ENCODE peak calls at places on chromosomes 4 and X, in nine cellular contexts. H is dorsolateral prefrontal cortex, X is IMR-90, Y is A549, L is cardiac muscle cell, D is pancreas, U is heart right ventricle, I is uterus, Z is upper lobe of right lung. M is an unnamed sample.

GRCh38 chr4:107930821-107931774 is at the start of gene CYP2U1:
- DNase-seq in H (peak), X (peak), Y (peak), L (peak), D (peak), U (peak), I (peak), Z (peak), M (peak)

GRCh38 chrX:94743478-94743877 is 1069.5 kb downstream of the FAM133A start:
- DNase-seq in H (no peak), X (no peak), Y (no peak), L (no peak), D (no peak), U (no peak), I (no peak), Z (no peak), M (no peak)

GRCh38 chrX:72624194-72624593 is 51.6 kb upstream of the HDAC8 start:
- DNase-seq in H (no peak), X (no peak), Y (no peak), L (no peak), D (no peak), U (no peak), I (no peak), Z (no peak), M (no peak)

GRCh38 chrX:135086197-135086854 is 34.0 kb downstream of the ETDB start:
- DNase-seq in H (no peak), X (peak), Y (peak), L (peak), D (peak), U (no peak), I (peak), Z (no peak), M (no peak)

GRCh38 chr4:77199276-77199675 is 42.3 kb downstream of the CCNG2 start:
- DNase-seq in H (no peak), X (no peak), Y (no peak), L (no peak), D (no peak), U (no peak), I (no peak), Z (no peak), M (no peak)

GRCh38 chrX:129733335-129733734 is 5.4 kb upstream of the XPNPEP2 start:
- DNase-seq in H (no peak), X (no peak), Y (no peak), L (no peak), D (no peak), U (no peak), I (no peak), Z (no peak), M (no peak)

GRCh38 chr4:18882468-18882867 is 860.9 kb upstream of the LCORL start:
- DNase-seq in H (no peak), X (peak), Y (no peak), L (peak), D (no peak), U (no peak), I (no peak), Z (no peak), M (no peak)

GRCh38 chr4:137393043-137393442 is 139.3 kb downstream of the PCDH18 start:
- DNase-seq in H (no peak), X (no peak), Y (no peak), L (no peak), D (no peak), U (no peak), I (no peak), Z (no peak), M (no peak)

GRCh38 chr4:95517799-95518198 is 31.0 kb downstream of the UNC5C start:
- DNase-seq in H (no peak), X (no peak), Y (no peak), L (no peak), D (no peak), U (no peak), I (no peak), Z (no peak), M (no peak)

GRCh38 chr4:8544741-8545438 is 35.3 kb upstream of the GPR78 start:
- DNase-seq in H (no peak), X (no peak), Y (no peak), L (no peak), D (no peak), U (no peak), I (no peak), Z (peak), M (no peak)

GRCh38 chrX:109635151-109635550 is 10.2 kb upstream of the KCNE5 start:
- DNase-seq in H (no peak), X (peak), Y (peak), L (peak), D (no peak), U (no peak), I (no peak), Z (no peak), M (no peak)

GRCh38 chr4:112882286-112882685 is 167.2 kb upstream of the ANK2 start:
- DNase-seq in H (no peak), X (no peak), Y (no peak), L (no peak), D (no peak), U (no peak), I (no peak), Z (no peak), M (no peak)

GRCh38 chr4:79874197-79874596 is 198.8 kb downstream of the ANTXR2 start:
- DNase-seq in H (no peak), X (no peak), Y (no peak), L (no peak), D (no peak), U (no peak), I (no peak), Z (no peak), M (no peak)

GRCh38 chr4:14878681-14879080 is 123.6 kb upstream of the CPEB2 start:
- DNase-seq in H (no peak), X (no peak), Y (no peak), L (no peak), D (no peak), U (no peak), I (no peak), Z (no peak), M (no peak)

GRCh38 chrX:47182106-47182700 is 11.4 kb upstream of the UBA1 start:
- DNase-seq in H (no peak), X (no peak), Y (no peak), L (no peak), D (no peak), U (no peak), I (no peak), Z (no peak), M (no peak)

GRCh38 chr4:119479835-119480234 is 148.8 kb downstream of the PDE5A start:
- DNase-seq in H (no peak), X (no peak), Y (no peak), L (no peak), D (no peak), U (no peak), I (no peak), Z (no peak), M (no peak)

GRCh38 chrX:105706041-105706440 is 116.3 kb upstream of the NRK start:
- DNase-seq in H (no peak), X (no peak), Y (no peak), L (no peak), D (no peak), U (no peak), I (no peak), Z (no peak), M (no peak)

GRCh38 chrX:77160301-77160700 is 286.9 kb upstream of the FGF16 start:
- DNase-seq in H (no peak), X (no peak), Y (no peak), L (no peak), D (no peak), U (peak), I (no peak), Z (peak), M (no peak)

GRCh38 chrX:107676559-107677378 is 48.5 kb downstream of the PRPS1 start:
- DNase-seq in H (no peak), X (peak), Y (peak), L (peak), D (peak), U (peak), I (peak), Z (peak), M (peak)
- H3K27ac ChIP-seq in H (peak), X (peak), Y (peak), L (no peak), D (peak), U (peak), I (peak), Z (peak), M (peak)

DNA sequence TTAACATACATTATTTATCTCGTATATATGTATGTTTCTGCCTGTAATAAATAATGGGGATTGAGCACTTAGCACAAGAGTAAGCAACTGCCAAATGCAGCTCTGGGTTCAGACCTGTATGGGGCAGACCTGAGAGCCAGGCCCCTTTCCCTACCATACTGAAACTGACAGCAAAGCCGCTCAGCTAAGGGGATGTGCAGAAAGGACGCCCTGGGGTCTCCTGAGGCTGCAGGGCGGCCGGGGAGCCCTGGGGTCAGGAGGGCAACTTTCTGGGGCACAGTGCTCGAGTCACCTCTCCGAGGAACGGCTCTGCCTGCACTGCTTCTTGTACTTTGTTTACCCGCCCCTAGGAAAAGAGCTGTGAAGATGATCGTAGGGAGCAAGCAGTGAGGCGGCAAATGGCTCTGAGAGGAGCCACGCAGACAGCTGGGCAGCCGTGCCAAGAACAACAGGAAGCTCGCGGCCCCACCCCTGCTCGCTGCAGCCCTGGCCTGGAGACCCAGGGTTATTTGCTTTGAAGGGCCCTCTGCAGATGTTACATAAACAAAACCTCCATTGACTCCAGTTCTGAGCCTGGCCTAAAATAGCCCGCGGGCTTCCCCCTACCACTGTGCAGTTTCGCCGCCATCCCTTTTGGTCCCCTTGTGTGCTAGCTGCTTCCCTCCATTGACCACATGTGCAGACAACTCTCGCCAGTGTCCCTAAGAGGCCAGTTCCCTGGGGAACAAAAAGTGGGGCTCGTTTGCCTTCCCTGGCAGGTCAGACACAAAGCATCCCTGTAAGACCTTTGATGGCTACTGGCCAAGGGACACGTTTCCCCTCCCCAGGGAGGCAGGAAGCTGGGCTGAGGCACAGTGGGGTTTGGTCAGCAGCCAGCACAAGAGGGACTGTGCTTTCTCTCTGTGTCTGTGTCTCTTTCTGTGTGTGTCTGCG is 111.3 kb upstream of the LNX1 start:
- DNase-seq in H (peak), X (peak), Y (peak), L (peak), D (peak), U (peak), I (peak), Z (peak), M (peak)
- TF ChIP-seq CTCF in H (no peak), X (peak), Y (no peak), L (no peak), D (no peak), U (peak), I (no peak), Z (peak), M (no peak)

GRCh38 chrX:153379971-153380581 is 21.1 kb downstream of the PNMA6E start:
- DNase-seq in H (no peak), X (no peak), Y (no peak), L (peak), D (no peak), U (no peak), I (no peak), Z (no peak), M (no peak)
- H3K27ac ChIP-seq in H (no peak), X (no peak), Y (no peak), L (peak), D (no peak), U (peak), I (no peak), Z (no peak), M (peak)

DNA sequence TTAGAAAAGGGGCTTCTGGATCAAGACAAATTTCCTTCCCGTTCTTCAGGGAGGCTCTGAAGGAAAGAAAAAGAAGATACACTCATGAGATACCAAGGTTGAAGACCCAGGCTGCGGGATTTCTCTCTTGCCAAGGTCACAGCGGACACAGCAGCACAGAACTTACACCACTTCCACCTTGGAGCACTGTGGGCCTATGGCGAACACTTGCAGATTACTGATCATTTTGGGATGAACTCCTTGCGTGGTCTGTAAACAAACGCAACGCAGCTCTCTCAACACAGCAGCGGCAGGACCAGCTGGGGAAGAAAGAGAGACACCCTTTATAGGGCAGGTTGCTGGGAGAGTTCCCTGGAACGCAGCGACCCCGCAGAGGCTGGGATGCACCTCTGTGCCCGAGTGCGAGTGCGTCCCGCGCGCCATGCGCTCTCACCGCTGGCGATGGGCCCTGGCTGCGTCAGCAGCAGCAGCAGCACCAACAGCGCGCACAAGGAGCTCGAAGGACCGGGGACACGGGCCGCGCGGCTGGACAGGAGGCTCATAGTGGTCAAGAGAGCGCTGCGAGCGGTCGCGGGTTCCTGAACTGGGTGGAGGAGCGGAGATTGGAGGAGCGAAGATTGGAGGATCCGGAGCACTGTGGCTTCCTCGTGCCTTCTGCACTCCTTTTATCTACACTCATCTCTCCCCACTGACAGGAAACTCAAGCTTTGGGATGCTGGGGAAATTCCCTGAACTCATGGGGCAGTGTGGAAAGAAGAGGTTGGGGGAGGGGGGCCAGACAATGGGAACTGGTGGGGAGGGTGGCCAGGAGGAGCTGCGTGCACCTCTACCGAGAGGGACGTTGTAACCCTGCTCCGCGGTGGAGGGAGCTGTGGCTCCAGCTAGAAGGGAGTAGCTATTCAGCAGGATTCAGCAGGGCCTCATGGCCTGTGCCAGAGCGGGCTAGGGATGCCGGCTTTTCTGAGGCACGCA is at the start of gene CXCL5:
- DNase-seq in H (no peak), X (peak), Y (peak), L (peak), D (peak), U (peak), I (no peak), Z (peak), M (peak)
- TF ChIP-seq CTCF in H (no peak), X (no peak), Y (peak), L (peak), D (no peak), U (peak), I (no peak), Z (no peak), M (peak)

DNA sequence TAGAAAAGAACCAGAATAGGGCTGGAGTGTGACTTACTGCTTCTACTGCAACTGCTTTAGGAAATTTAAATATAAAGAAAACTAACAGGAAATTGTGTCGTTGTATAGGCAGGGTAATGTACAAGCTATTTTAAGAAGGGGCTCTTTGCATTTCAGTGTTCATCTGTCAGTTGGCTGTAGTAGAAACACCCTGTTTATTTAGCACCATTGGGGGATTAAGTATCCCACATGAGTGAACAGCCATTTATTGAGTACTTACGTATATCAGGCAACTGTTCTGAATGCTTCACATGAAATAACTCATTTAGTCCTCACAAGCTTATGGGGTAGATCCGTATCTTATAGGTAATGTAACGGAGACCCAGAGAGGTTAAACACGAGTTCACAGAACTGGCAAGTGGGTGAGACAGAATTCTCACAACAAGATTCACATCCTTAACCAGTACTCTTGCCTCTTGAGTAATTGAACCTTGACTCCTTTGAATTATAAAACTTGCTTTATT is 23.9 kb downstream of the STIM2 start:
- DNase-seq in H (no peak), X (no peak), Y (no peak), L (peak), D (no peak), U (no peak), I (no peak), Z (no peak), M (no peak)
- H3K27ac ChIP-seq in H (no peak), X (no peak), Y (no peak), L (peak), D (no peak), U (no peak), I (no peak), Z (peak), M (no peak)

DNA sequence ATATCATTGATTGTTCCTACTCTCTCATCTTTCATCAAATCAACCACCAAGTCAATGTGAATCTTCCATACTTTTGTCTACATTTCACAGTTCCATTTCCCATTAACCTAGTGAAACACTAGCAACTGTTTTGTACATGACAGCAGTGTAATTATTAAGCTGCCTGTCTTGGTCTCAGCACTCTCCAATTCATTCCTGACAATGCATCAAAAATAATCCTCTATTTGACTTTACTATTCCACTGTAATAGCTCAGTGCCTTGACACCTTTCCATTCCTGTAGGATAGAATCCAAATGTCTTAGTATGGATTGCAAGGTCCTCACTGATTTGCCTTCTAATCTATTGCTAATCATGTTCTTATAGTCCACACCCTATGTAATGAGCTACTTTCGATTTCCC is 2405.8 kb downstream of the PCDH7 start:
- DNase-seq in H (no peak), X (no peak), Y (no peak), L (no peak), D (no peak), U (no peak), I (no peak), Z (no peak), M (no peak)
- TF ChIP-seq CTCF in H (no peak), X (no peak), Y (no peak), L (no peak), D (no peak), U (no peak), I (no peak), Z (no peak), M (no peak)

M was measured in right atrium auricular region.